ENCODE peak calls at places on chromosomes 13 and 19, in five cellular contexts. One of them, this sample, is unnamed.

GRCh38 chr19:38559428-38560401 is 58.0 kb downstream of the MAP4K1 start:
- DNase-seq in left ventricle myocardium inferior: no peak
- DNase-seq in amniotic epithelial cell: peak
- DNase-seq in AG08396: no peak
- DNase-seq in GM10248: peak
- DNase-seq in this sample: peak

GRCh38 chr13:98478134-98479129 is 98.5 kb downstream of the STK24 start:
- DNase-seq in left ventricle myocardium inferior: no peak
- DNase-seq in amniotic epithelial cell: peak
- DNase-seq in AG08396: no peak
- DNase-seq in GM10248: peak
- DNase-seq in this sample: no peak

GRCh38 chr19:42452590-42452989 is 9.8 kb upstream of the CXCL17 start:
- DNase-seq in left ventricle myocardium inferior: no peak
- DNase-seq in amniotic epithelial cell: no peak
- DNase-seq in AG08396: no peak
- DNase-seq in GM10248: no peak
- DNase-seq in this sample: no peak

GRCh38 chr19:10502524-10503001 is 593 bp downstream of the KEAP1 start:
- DNase-seq in left ventricle myocardium inferior: peak
- DNase-seq in amniotic epithelial cell: peak
- DNase-seq in AG08396: peak
- DNase-seq in GM10248: peak
- DNase-seq in this sample: peak

GRCh38 chr19:50447750-50448149 is 15.1 kb downstream of the MYBPC2 start:
- DNase-seq in left ventricle myocardium inferior: no peak
- DNase-seq in amniotic epithelial cell: no peak
- DNase-seq in AG08396: no peak
- DNase-seq in GM10248: no peak
- DNase-seq in this sample: no peak

GRCh38 chr19:46265217-46265828 is 31.5 kb upstream of the HIF3A start:
- DNase-seq in left ventricle myocardium inferior: no peak
- DNase-seq in amniotic epithelial cell: peak
- DNase-seq in AG08396: peak
- DNase-seq in GM10248: peak
- DNase-seq in this sample: no peak

GRCh38 chr13:66803759-66804456 is 426.2 kb downstream of the PCDH9 start:
- DNase-seq in left ventricle myocardium inferior: no peak
- DNase-seq in amniotic epithelial cell: peak
- DNase-seq in AG08396: no peak
- DNase-seq in GM10248: no peak
- DNase-seq in this sample: no peak

GRCh38 chr13:64180756-64181155 is 2765.1 kb upstream of the PCDH20 start:
- DNase-seq in left ventricle myocardium inferior: no peak
- DNase-seq in amniotic epithelial cell: no peak
- DNase-seq in AG08396: no peak
- DNase-seq in GM10248: no peak
- DNase-seq in this sample: no peak

GRCh38 chr19:54305141-54305540 is 7.8 kb downstream of the LILRA5 start:
- DNase-seq in left ventricle myocardium inferior: no peak
- DNase-seq in amniotic epithelial cell: no peak
- DNase-seq in AG08396: no peak
- DNase-seq in GM10248: no peak
- DNase-seq in this sample: no peak

GRCh38 chr13:66154981-66155380 is 1075.2 kb downstream of the PCDH9 start:
- DNase-seq in left ventricle myocardium inferior: no peak
- DNase-seq in amniotic epithelial cell: no peak
- DNase-seq in AG08396: no peak
- DNase-seq in GM10248: no peak
- DNase-seq in this sample: no peak

GRCh38 chr13:99178636-99179035 is 22.0 kb upstream of the UBAC2 start:
- DNase-seq in left ventricle myocardium inferior: peak
- DNase-seq in amniotic epithelial cell: no peak
- DNase-seq in AG08396: no peak
- DNase-seq in GM10248: peak
- DNase-seq in this sample: no peak